ENCODE peak calls at places on chromosomes 5 and 9, in four cellular contexts. One of them, this sample, is unnamed.

GRCh38 chr5:8842906-8843590 is 702.8 kb downstream of the SEMA5A start:
- DNase-seq in HepG2: no peak
- DNase-seq in GM12878: no peak
- DNase-seq in K562: no peak
- DNase-seq in this sample: no peak

GRCh38 chr5:159452480-159453167 is 122.3 kb upstream of the IL12B start:
- DNase-seq in HepG2: no peak
- DNase-seq in GM12878: no peak
- DNase-seq in K562: no peak
- DNase-seq in this sample: no peak

GRCh38 chr5:62115009-62115408 is 191.0 kb upstream of the KIF2A start:
- DNase-seq in HepG2: no peak
- DNase-seq in GM12878: no peak
- DNase-seq in K562: no peak
- DNase-seq in this sample: no peak

GRCh38 chr5:14328144-14328543 is 185.0 kb downstream of the TRIO start:
- DNase-seq in HepG2: no peak
- DNase-seq in GM12878: no peak
- DNase-seq in K562: no peak
- DNase-seq in this sample: no peak

GRCh38 chr5:156411131-156411727 is 84.3 kb downstream of the SGCD start:
- DNase-seq in HepG2: no peak
- DNase-seq in GM12878: no peak
- DNase-seq in K562: no peak
- DNase-seq in this sample: no peak

GRCh38 chr5:67203701-67204074 is 7.1 kb upstream of the CD180 start:
- DNase-seq in HepG2: no peak
- DNase-seq in GM12878: no peak
- DNase-seq in K562: no peak
- DNase-seq in this sample: no peak

GRCh38 chr5:5542654-5543053 is 120.2 kb downstream of the ICE1 start:
- DNase-seq in HepG2: no peak
- DNase-seq in GM12878: no peak
- DNase-seq in K562: no peak
- DNase-seq in this sample: no peak

GRCh38 chr5:35938518-35939227 is at the start of gene CAPSL:
- DNase-seq in HepG2: no peak
- DNase-seq in GM12878: no peak
- DNase-seq in K562: no peak
- DNase-seq in this sample: peak

GRCh38 chr9:27151693-27152397 is 42.8 kb downstream of the TEK start:
- DNase-seq in HepG2: no peak
- DNase-seq in GM12878: no peak
- DNase-seq in K562: no peak
- DNase-seq in this sample: no peak

GRCh38 chr9:2170737-2171136 is 155.6 kb downstream of the SMARCA2 start:
- DNase-seq in HepG2: no peak
- DNase-seq in GM12878: no peak
- DNase-seq in K562: no peak
- DNase-seq in this sample: no peak

GRCh38 chr9:87494970-87495471 is 2.6 kb upstream of the DAPK1 start:
- DNase-seq in HepG2: no peak
- DNase-seq in GM12878: no peak
- DNase-seq in K562: peak
- DNase-seq in this sample: no peak

GRCh38 chr5:10301266-10301665 is 6.4 kb downstream of the CMBL start:
- DNase-seq in HepG2: no peak
- DNase-seq in GM12878: no peak
- DNase-seq in K562: peak
- DNase-seq in this sample: no peak

GRCh38 chr5:59694416-59694815 is 199.1 kb downstream of the PDE4D start:
- DNase-seq in HepG2: no peak
- DNase-seq in GM12878: no peak
- DNase-seq in K562: no peak
- DNase-seq in this sample: no peak

GRCh38 chr9:18422296-18423036 is 51.5 kb upstream of the ADAMTSL1 start:
- DNase-seq in HepG2: no peak
- DNase-seq in GM12878: no peak
- DNase-seq in K562: no peak
- DNase-seq in this sample: no peak

GRCh38 chr5:139492700-139493192 is 10.2 kb upstream of the STING1 start:
- DNase-seq in HepG2: no peak
- DNase-seq in GM12878: no peak
- DNase-seq in K562: no peak
- DNase-seq in this sample: no peak

GRCh38 chr9:74985041-74985440 is 32.3 kb upstream of the C9orf40 start:
- DNase-seq in HepG2: no peak
- DNase-seq in GM12878: no peak
- DNase-seq in K562: no peak
- DNase-seq in this sample: no peak

GRCh38 chr5:1509346-1510085 is 14.2 kb downstream of the LPCAT1 start:
- DNase-seq in HepG2: no peak
- DNase-seq in GM12878: no peak
- DNase-seq in K562: no peak
- DNase-seq in this sample: peak

GRCh38 chr9:2271426-2271825 is 256.3 kb downstream of the SMARCA2 start:
- DNase-seq in HepG2: no peak
- DNase-seq in GM12878: peak
- DNase-seq in K562: peak
- DNase-seq in this sample: peak

GRCh38 chr5:173802670-173803165 is 85.4 kb upstream of the CPEB4 start:
- DNase-seq in HepG2: peak
- DNase-seq in GM12878: no peak
- DNase-seq in K562: no peak
- DNase-seq in this sample: no peak
- TF ChIP-seq USF2 in HepG2: peak
- TF ChIP-seq USF2 in GM12878: no peak
- TF ChIP-seq USF2 in K562: peak
- TF ChIP-seq USF2 in this sample: no peak

GRCh38 chr9:85377751-85378289 is 363.9 kb downstream of the AGTPBP1 start:
- DNase-seq in HepG2: no peak
- DNase-seq in GM12878: no peak
- DNase-seq in K562: no peak
- DNase-seq in this sample: no peak
- TF ChIP-seq TCF7 in HepG2: no peak
- TF ChIP-seq TCF7 in GM12878: peak
- TF ChIP-seq TCF7 in K562: no peak
- TF ChIP-seq TCF7 in this sample: no peak

GRCh38 chr9:124513374-124513994 is 6.3 kb upstream of the NR5A1 start:
- DNase-seq in HepG2: no peak
- DNase-seq in GM12878: no peak
- DNase-seq in K562: peak
- DNase-seq in this sample: no peak
- TF ChIP-seq USF2 in HepG2: no peak
- TF ChIP-seq USF2 in GM12878: no peak
- TF ChIP-seq USF2 in K562: no peak
- TF ChIP-seq USF2 in this sample: no peak

GRCh38 chr5:30413540-30413939 is 779.9 kb upstream of the CDH6 start:
- DNase-seq in HepG2: no peak
- DNase-seq in GM12878: no peak
- DNase-seq in K562: no peak
- DNase-seq in this sample: no peak
- TF ChIP-seq TCF7 in HepG2: no peak
- TF ChIP-seq TCF7 in GM12878: no peak
- TF ChIP-seq TCF7 in K562: no peak
- TF ChIP-seq TCF7 in this sample: no peak